ENCODE peak calls at places on chromosomes 12 and 14, in nine cellular contexts. One of them, this sample, is unnamed.

GRCh38 chr14:57962293-57962996 is 96.6 kb upstream of the SLC35F4 start:
- DNase-seq in NCI-H1436: no peak
- DNase-seq in stimulated activated CD8-positive, alpha-beta memory T cell treated with anti-CD3 and anti-CD28 coated beads, Interleukin-2, amount 100 ng/mL, for 48 hours: no peak
- DNase-seq in amniotic stem cell: no peak
- DNase-seq in T follicular helper cell: no peak
- DNase-seq in stimulated activated CD4-positive, alpha-beta T cell treated with anti-CD3 and anti-CD28 coated beads, TNF-alpha, amount 100 ng/mL, for 4 hours: no peak
- DNase-seq in activated gamma-delta T cell treated with anti-CD3 and anti-CD28 coated beads, Interleukin-2, amount 50 U/mL, for 16 hours: no peak
- DNase-seq in iris pigment epithelial cell: no peak
- DNase-seq in activated T-helper 1 cell treated with Interleukin-2 at 50 U/mL for 16 hours: no peak
- DNase-seq in this sample: no peak

GRCh38 chr14:36511981-36512584 is 7.9 kb downstream of the NKX2-1 start:
- DNase-seq in NCI-H1436: no peak
- DNase-seq in stimulated activated CD8-positive, alpha-beta memory T cell treated with anti-CD3 and anti-CD28 coated beads, Interleukin-2, amount 100 ng/mL, for 48 hours: no peak
- DNase-seq in amniotic stem cell: no peak
- DNase-seq in T follicular helper cell: no peak
- DNase-seq in stimulated activated CD4-positive, alpha-beta T cell treated with anti-CD3 and anti-CD28 coated beads, TNF-alpha, amount 100 ng/mL, for 4 hours: no peak
- DNase-seq in activated gamma-delta T cell treated with anti-CD3 and anti-CD28 coated beads, Interleukin-2, amount 50 U/mL, for 16 hours: no peak
- DNase-seq in iris pigment epithelial cell: no peak
- DNase-seq in activated T-helper 1 cell treated with Interleukin-2 at 50 U/mL for 16 hours: no peak
- DNase-seq in this sample: no peak

GRCh38 chr14:95526483-95527391 is 8.1 kb upstream of the GLRX5 start:
- DNase-seq in NCI-H1436: no peak
- DNase-seq in stimulated activated CD8-positive, alpha-beta memory T cell treated with anti-CD3 and anti-CD28 coated beads, Interleukin-2, amount 100 ng/mL, for 48 hours: no peak
- DNase-seq in amniotic stem cell: no peak
- DNase-seq in T follicular helper cell: no peak
- DNase-seq in stimulated activated CD4-positive, alpha-beta T cell treated with anti-CD3 and anti-CD28 coated beads, TNF-alpha, amount 100 ng/mL, for 4 hours: no peak
- DNase-seq in activated gamma-delta T cell treated with anti-CD3 and anti-CD28 coated beads, Interleukin-2, amount 50 U/mL, for 16 hours: no peak
- DNase-seq in iris pigment epithelial cell: no peak
- DNase-seq in activated T-helper 1 cell treated with Interleukin-2 at 50 U/mL for 16 hours: no peak
- DNase-seq in this sample: no peak

GRCh38 chr12:58302487-58303011 is 361.2 kb downstream of the ATP23 start:
- DNase-seq in NCI-H1436: no peak
- DNase-seq in stimulated activated CD8-positive, alpha-beta memory T cell treated with anti-CD3 and anti-CD28 coated beads, Interleukin-2, amount 100 ng/mL, for 48 hours: no peak
- DNase-seq in amniotic stem cell: no peak
- DNase-seq in T follicular helper cell: no peak
- DNase-seq in stimulated activated CD4-positive, alpha-beta T cell treated with anti-CD3 and anti-CD28 coated beads, TNF-alpha, amount 100 ng/mL, for 4 hours: no peak
- DNase-seq in activated gamma-delta T cell treated with anti-CD3 and anti-CD28 coated beads, Interleukin-2, amount 50 U/mL, for 16 hours: no peak
- DNase-seq in iris pigment epithelial cell: no peak
- DNase-seq in activated T-helper 1 cell treated with Interleukin-2 at 50 U/mL for 16 hours: no peak
- DNase-seq in this sample: no peak

GRCh38 chr14:89315493-89316456 is 101.3 kb downstream of the FOXN3 start:
- DNase-seq in NCI-H1436: no peak
- DNase-seq in stimulated activated CD8-positive, alpha-beta memory T cell treated with anti-CD3 and anti-CD28 coated beads, Interleukin-2, amount 100 ng/mL, for 48 hours: no peak
- DNase-seq in amniotic stem cell: no peak
- DNase-seq in T follicular helper cell: no peak
- DNase-seq in stimulated activated CD4-positive, alpha-beta T cell treated with anti-CD3 and anti-CD28 coated beads, TNF-alpha, amount 100 ng/mL, for 4 hours: no peak
- DNase-seq in activated gamma-delta T cell treated with anti-CD3 and anti-CD28 coated beads, Interleukin-2, amount 50 U/mL, for 16 hours: no peak
- DNase-seq in iris pigment epithelial cell: no peak
- DNase-seq in activated T-helper 1 cell treated with Interleukin-2 at 50 U/mL for 16 hours: no peak
- DNase-seq in this sample: no peak

GRCh38 chr12:82130763-82131162 is 227.4 kb downstream of the CCDC59 start:
- DNase-seq in NCI-H1436: no peak
- DNase-seq in stimulated activated CD8-positive, alpha-beta memory T cell treated with anti-CD3 and anti-CD28 coated beads, Interleukin-2, amount 100 ng/mL, for 48 hours: no peak
- DNase-seq in amniotic stem cell: no peak
- DNase-seq in T follicular helper cell: no peak
- DNase-seq in stimulated activated CD4-positive, alpha-beta T cell treated with anti-CD3 and anti-CD28 coated beads, TNF-alpha, amount 100 ng/mL, for 4 hours: no peak
- DNase-seq in activated gamma-delta T cell treated with anti-CD3 and anti-CD28 coated beads, Interleukin-2, amount 50 U/mL, for 16 hours: no peak
- DNase-seq in iris pigment epithelial cell: no peak
- DNase-seq in activated T-helper 1 cell treated with Interleukin-2 at 50 U/mL for 16 hours: no peak
- DNase-seq in this sample: no peak

GRCh38 chr14:90440592-90440991 is 43.8 kb downstream of the CALM1 start:
- DNase-seq in NCI-H1436: no peak
- DNase-seq in stimulated activated CD8-positive, alpha-beta memory T cell treated with anti-CD3 and anti-CD28 coated beads, Interleukin-2, amount 100 ng/mL, for 48 hours: no peak
- DNase-seq in amniotic stem cell: no peak
- DNase-seq in T follicular helper cell: no peak
- DNase-seq in stimulated activated CD4-positive, alpha-beta T cell treated with anti-CD3 and anti-CD28 coated beads, TNF-alpha, amount 100 ng/mL, for 4 hours: no peak
- DNase-seq in activated gamma-delta T cell treated with anti-CD3 and anti-CD28 coated beads, Interleukin-2, amount 50 U/mL, for 16 hours: no peak
- DNase-seq in iris pigment epithelial cell: no peak
- DNase-seq in activated T-helper 1 cell treated with Interleukin-2 at 50 U/mL for 16 hours: no peak
- DNase-seq in this sample: no peak

GRCh38 chr14:92917041-92917940 is 5.7 kb upstream of the CHGA start:
- DNase-seq in NCI-H1436: peak; percentile 62
- DNase-seq in stimulated activated CD8-positive, alpha-beta memory T cell treated with anti-CD3 and anti-CD28 coated beads, Interleukin-2, amount 100 ng/mL, for 48 hours: no peak
- DNase-seq in amniotic stem cell: no peak
- DNase-seq in T follicular helper cell: no peak
- DNase-seq in stimulated activated CD4-positive, alpha-beta T cell treated with anti-CD3 and anti-CD28 coated beads, TNF-alpha, amount 100 ng/mL, for 4 hours: no peak
- DNase-seq in activated gamma-delta T cell treated with anti-CD3 and anti-CD28 coated beads, Interleukin-2, amount 50 U/mL, for 16 hours: no peak
- DNase-seq in iris pigment epithelial cell: no peak
- DNase-seq in activated T-helper 1 cell treated with Interleukin-2 at 50 U/mL for 16 hours: no peak
- DNase-seq in this sample: no peak

GRCh38 chr12:125198647-125199046 is 133.4 kb downstream of the AACS start:
- DNase-seq in NCI-H1436: no peak
- DNase-seq in stimulated activated CD8-positive, alpha-beta memory T cell treated with anti-CD3 and anti-CD28 coated beads, Interleukin-2, amount 100 ng/mL, for 48 hours: no peak
- DNase-seq in amniotic stem cell: no peak
- DNase-seq in T follicular helper cell: no peak
- DNase-seq in stimulated activated CD4-positive, alpha-beta T cell treated with anti-CD3 and anti-CD28 coated beads, TNF-alpha, amount 100 ng/mL, for 4 hours: no peak
- DNase-seq in activated gamma-delta T cell treated with anti-CD3 and anti-CD28 coated beads, Interleukin-2, amount 50 U/mL, for 16 hours: no peak
- DNase-seq in iris pigment epithelial cell: no peak
- DNase-seq in activated T-helper 1 cell treated with Interleukin-2 at 50 U/mL for 16 hours: no peak
- DNase-seq in this sample: no peak

GRCh38 chr12:47360771-47361388 is 281.1 kb upstream of the AMIGO2 start:
- DNase-seq in NCI-H1436: no peak
- DNase-seq in stimulated activated CD8-positive, alpha-beta memory T cell treated with anti-CD3 and anti-CD28 coated beads, Interleukin-2, amount 100 ng/mL, for 48 hours: no peak
- DNase-seq in amniotic stem cell: no peak
- DNase-seq in T follicular helper cell: peak; percentile 46
- DNase-seq in stimulated activated CD4-positive, alpha-beta T cell treated with anti-CD3 and anti-CD28 coated beads, TNF-alpha, amount 100 ng/mL, for 4 hours: peak; percentile 17
- DNase-seq in activated gamma-delta T cell treated with anti-CD3 and anti-CD28 coated beads, Interleukin-2, amount 50 U/mL, for 16 hours: peak; percentile 29
- DNase-seq in iris pigment epithelial cell: peak; percentile 19
- DNase-seq in activated T-helper 1 cell treated with Interleukin-2 at 50 U/mL for 16 hours: peak; percentile 24
- DNase-seq in this sample: no peak

GRCh38 chr12:178715-179109 is 35.2 kb downstream of the SLC6A12 start:
- DNase-seq in NCI-H1436: no peak
- DNase-seq in stimulated activated CD8-positive, alpha-beta memory T cell treated with anti-CD3 and anti-CD28 coated beads, Interleukin-2, amount 100 ng/mL, for 48 hours: no peak
- DNase-seq in amniotic stem cell: no peak
- DNase-seq in T follicular helper cell: no peak
- DNase-seq in stimulated activated CD4-positive, alpha-beta T cell treated with anti-CD3 and anti-CD28 coated beads, TNF-alpha, amount 100 ng/mL, for 4 hours: no peak
- DNase-seq in activated gamma-delta T cell treated with anti-CD3 and anti-CD28 coated beads, Interleukin-2, amount 50 U/mL, for 16 hours: no peak
- DNase-seq in iris pigment epithelial cell: no peak
- DNase-seq in activated T-helper 1 cell treated with Interleukin-2 at 50 U/mL for 16 hours: no peak
- DNase-seq in this sample: no peak

GRCh38 chr12:82805812-82806497 is 119.2 kb downstream of the TMTC2 start:
- DNase-seq in NCI-H1436: no peak
- DNase-seq in stimulated activated CD8-positive, alpha-beta memory T cell treated with anti-CD3 and anti-CD28 coated beads, Interleukin-2, amount 100 ng/mL, for 48 hours: no peak
- DNase-seq in amniotic stem cell: no peak
- DNase-seq in T follicular helper cell: no peak
- DNase-seq in stimulated activated CD4-positive, alpha-beta T cell treated with anti-CD3 and anti-CD28 coated beads, TNF-alpha, amount 100 ng/mL, for 4 hours: no peak
- DNase-seq in activated gamma-delta T cell treated with anti-CD3 and anti-CD28 coated beads, Interleukin-2, amount 50 U/mL, for 16 hours: no peak
- DNase-seq in iris pigment epithelial cell: peak; percentile 41
- DNase-seq in activated T-helper 1 cell treated with Interleukin-2 at 50 U/mL for 16 hours: no peak
- DNase-seq in this sample: no peak

GRCh38 chr12:76020281-76020680 is 11.3 kb downstream of the PHLDA1 start:
- DNase-seq in NCI-H1436: no peak
- DNase-seq in stimulated activated CD8-positive, alpha-beta memory T cell treated with anti-CD3 and anti-CD28 coated beads, Interleukin-2, amount 100 ng/mL, for 48 hours: peak; percentile 62
- DNase-seq in amniotic stem cell: peak; percentile 43
- DNase-seq in T follicular helper cell: peak; percentile 9
- DNase-seq in stimulated activated CD4-positive, alpha-beta T cell treated with anti-CD3 and anti-CD28 coated beads, TNF-alpha, amount 100 ng/mL, for 4 hours: peak; percentile 39
- DNase-seq in activated gamma-delta T cell treated with anti-CD3 and anti-CD28 coated beads, Interleukin-2, amount 50 U/mL, for 16 hours: peak; percentile 70
- DNase-seq in iris pigment epithelial cell: peak; percentile 70
- DNase-seq in activated T-helper 1 cell treated with Interleukin-2 at 50 U/mL for 16 hours: peak; percentile 53
- DNase-seq in this sample: no peak

GRCh38 chr14:93135399-93135798 is 19.7 kb upstream of the ITPK1 start:
- DNase-seq in NCI-H1436: no peak
- DNase-seq in stimulated activated CD8-positive, alpha-beta memory T cell treated with anti-CD3 and anti-CD28 coated beads, Interleukin-2, amount 100 ng/mL, for 48 hours: no peak
- DNase-seq in amniotic stem cell: no peak
- DNase-seq in T follicular helper cell: no peak
- DNase-seq in stimulated activated CD4-positive, alpha-beta T cell treated with anti-CD3 and anti-CD28 coated beads, TNF-alpha, amount 100 ng/mL, for 4 hours: no peak
- DNase-seq in activated gamma-delta T cell treated with anti-CD3 and anti-CD28 coated beads, Interleukin-2, amount 50 U/mL, for 16 hours: no peak
- DNase-seq in iris pigment epithelial cell: no peak
- DNase-seq in activated T-helper 1 cell treated with Interleukin-2 at 50 U/mL for 16 hours: no peak
- DNase-seq in this sample: no peak

GRCh38 chr14:69695664-69696527 is 71.0 kb upstream of the SRSF5 start:
- DNase-seq in NCI-H1436: no peak
- DNase-seq in stimulated activated CD8-positive, alpha-beta memory T cell treated with anti-CD3 and anti-CD28 coated beads, Interleukin-2, amount 100 ng/mL, for 48 hours: no peak
- DNase-seq in amniotic stem cell: no peak
- DNase-seq in T follicular helper cell: no peak
- DNase-seq in stimulated activated CD4-positive, alpha-beta T cell treated with anti-CD3 and anti-CD28 coated beads, TNF-alpha, amount 100 ng/mL, for 4 hours: no peak
- DNase-seq in activated gamma-delta T cell treated with anti-CD3 and anti-CD28 coated beads, Interleukin-2, amount 50 U/mL, for 16 hours: no peak
- DNase-seq in iris pigment epithelial cell: peak; percentile 80
- DNase-seq in activated T-helper 1 cell treated with Interleukin-2 at 50 U/mL for 16 hours: no peak
- DNase-seq in this sample: no peak

GRCh38 chr12:116160196-116160595 is 117.3 kb downstream of the MED13L start:
- DNase-seq in NCI-H1436: no peak
- DNase-seq in stimulated activated CD8-positive, alpha-beta memory T cell treated with anti-CD3 and anti-CD28 coated beads, Interleukin-2, amount 100 ng/mL, for 48 hours: no peak
- DNase-seq in amniotic stem cell: no peak
- DNase-seq in T follicular helper cell: no peak
- DNase-seq in stimulated activated CD4-positive, alpha-beta T cell treated with anti-CD3 and anti-CD28 coated beads, TNF-alpha, amount 100 ng/mL, for 4 hours: no peak
- DNase-seq in activated gamma-delta T cell treated with anti-CD3 and anti-CD28 coated beads, Interleukin-2, amount 50 U/mL, for 16 hours: no peak
- DNase-seq in iris pigment epithelial cell: peak; percentile 66
- DNase-seq in activated T-helper 1 cell treated with Interleukin-2 at 50 U/mL for 16 hours: no peak
- DNase-seq in this sample: no peak

GRCh38 chr12:123944696-123945095 is 27.9 kb downstream of the CCDC92 start:
- DNase-seq in NCI-H1436: no peak
- DNase-seq in stimulated activated CD8-positive, alpha-beta memory T cell treated with anti-CD3 and anti-CD28 coated beads, Interleukin-2, amount 100 ng/mL, for 48 hours: no peak
- DNase-seq in amniotic stem cell: no peak
- DNase-seq in T follicular helper cell: no peak
- DNase-seq in stimulated activated CD4-positive, alpha-beta T cell treated with anti-CD3 and anti-CD28 coated beads, TNF-alpha, amount 100 ng/mL, for 4 hours: no peak
- DNase-seq in activated gamma-delta T cell treated with anti-CD3 and anti-CD28 coated beads, Interleukin-2, amount 50 U/mL, for 16 hours: no peak
- DNase-seq in iris pigment epithelial cell: no peak
- DNase-seq in activated T-helper 1 cell treated with Interleukin-2 at 50 U/mL for 16 hours: no peak
- DNase-seq in this sample: no peak

GRCh38 chr12:2785017-2785416 is 9.8 kb upstream of the FKBP4 start:
- DNase-seq in NCI-H1436: no peak
- DNase-seq in stimulated activated CD8-positive, alpha-beta memory T cell treated with anti-CD3 and anti-CD28 coated beads, Interleukin-2, amount 100 ng/mL, for 48 hours: no peak
- DNase-seq in amniotic stem cell: no peak
- DNase-seq in T follicular helper cell: no peak
- DNase-seq in stimulated activated CD4-positive, alpha-beta T cell treated with anti-CD3 and anti-CD28 coated beads, TNF-alpha, amount 100 ng/mL, for 4 hours: no peak
- DNase-seq in activated gamma-delta T cell treated with anti-CD3 and anti-CD28 coated beads, Interleukin-2, amount 50 U/mL, for 16 hours: no peak
- DNase-seq in iris pigment epithelial cell: no peak
- DNase-seq in activated T-helper 1 cell treated with Interleukin-2 at 50 U/mL for 16 hours: no peak
- DNase-seq in this sample: no peak

GRCh38 chr14:92513966-92514843 is 624 bp downstream of the RIN3 start:
- DNase-seq in NCI-H1436: no peak
- DNase-seq in stimulated activated CD8-positive, alpha-beta memory T cell treated with anti-CD3 and anti-CD28 coated beads, Interleukin-2, amount 100 ng/mL, for 48 hours: peak; percentile 32
- DNase-seq in amniotic stem cell: no peak
- DNase-seq in T follicular helper cell: no peak
- DNase-seq in stimulated activated CD4-positive, alpha-beta T cell treated with anti-CD3 and anti-CD28 coated beads, TNF-alpha, amount 100 ng/mL, for 4 hours: no peak
- DNase-seq in activated gamma-delta T cell treated with anti-CD3 and anti-CD28 coated beads, Interleukin-2, amount 50 U/mL, for 16 hours: no peak
- DNase-seq in iris pigment epithelial cell: peak; percentile 32
- DNase-seq in activated T-helper 1 cell treated with Interleukin-2 at 50 U/mL for 16 hours: no peak
- DNase-seq in this sample: peak; percentile 76

GRCh38 chr14:29925736-29926135 is 1.9 kb downstream of the PRKD1 start:
- DNase-seq in NCI-H1436: no peak
- DNase-seq in stimulated activated CD8-positive, alpha-beta memory T cell treated with anti-CD3 and anti-CD28 coated beads, Interleukin-2, amount 100 ng/mL, for 48 hours: no peak
- DNase-seq in amniotic stem cell: no peak
- DNase-seq in T follicular helper cell: no peak
- DNase-seq in stimulated activated CD4-positive, alpha-beta T cell treated with anti-CD3 and anti-CD28 coated beads, TNF-alpha, amount 100 ng/mL, for 4 hours: no peak
- DNase-seq in activated gamma-delta T cell treated with anti-CD3 and anti-CD28 coated beads, Interleukin-2, amount 50 U/mL, for 16 hours: no peak
- DNase-seq in iris pigment epithelial cell: no peak
- DNase-seq in activated T-helper 1 cell treated with Interleukin-2 at 50 U/mL for 16 hours: no peak
- DNase-seq in this sample: no peak

This sample was measured in upper lobe of right lung.